ENCODE peak calls at places on chromosomes 1 and 21, in four cellular contexts. V is stomach, E is endothelial cell of umbilical vein, N is spleen. C is an unnamed sample.

GRCh38 chr1:156146749-156147405 is 6.5 kb upstream of the SEMA4A start:
- DNase-seq in V (peak; percentile 71), N (peak; percentile 83), E (peak; percentile 60), C (no peak)

GRCh38 chr1:47189844-47190562 is at the start of gene PDZK1IP1:
- DNase-seq in V (peak; percentile 96), E (peak; percentile 56), N (peak; percentile 69), C (peak; percentile 94)

GRCh38 chr1:10185759-10186158 is 24.6 kb upstream of the KIF1B start:
- DNase-seq in V (no peak), N (no peak), E (no peak), C (no peak)

GRCh38 chr1:216739771-216740170 is 16.5 kb upstream of the ESRRG start:
- DNase-seq in V (no peak), E (no peak), N (no peak), C (no peak)

GRCh38 chr21:45838636-45839035 is 142.9 kb upstream of the COL6A1 start:
- DNase-seq in V (no peak), N (no peak), E (no peak), C (no peak)

GRCh38 chr1:18032475-18032874 is 75.1 kb upstream of the IGSF21 start:
- DNase-seq in N (no peak), E (no peak), V (no peak), C (no peak)

GRCh38 chr1:229027622-229028182 is 243.2 kb upstream of the RAB4A start:
- DNase-seq in N (no peak), V (no peak), E (peak; percentile 75), C (no peak)

GRCh38 chr1:227245613-227246320 is 72.5 kb downstream of the CDC42BPA start:
- DNase-seq in E (no peak), N (no peak), V (no peak), C (no peak)

GRCh38 chr1:175013445-175013844 is 9.8 kb downstream of the MRPS14 start:
- DNase-seq in V (no peak), N (no peak), E (no peak), C (no peak)

GRCh38 chr1:226737819-226738420 is 1.2 kb downstream of the ITPKB start:
- DNase-seq in V (peak; percentile 54), E (peak; percentile 59), N (peak; percentile 91), C (peak; percentile 58)

GRCh38 chr1:110152133-110152785 is 2.0 kb downstream of the SLC6A17 start:
- DNase-seq in N (peak; percentile 56), V (no peak), E (no peak), C (no peak)

GRCh38 chr1:202281316-202282016 is 60.3 kb downstream of the UBE2T start:
- DNase-seq in E (peak; percentile 63), V (no peak), N (peak; percentile 56), C (no peak)

GRCh38 chr1:116910379-116911165 is 856 bp downstream of the PTGFRN start:
- DNase-seq in N (peak; percentile 84), V (peak; percentile 61), E (peak; percentile 41), C (peak; percentile 40)

GRCh38 chr1:231093158-231093922 is 53.3 kb upstream of the FAM89A start:
- DNase-seq in V (no peak), E (peak; percentile 62), N (no peak), C (no peak)

GRCh38 chr1:2382621-2383361 is 8.6 kb downstream of the MORN1 start:
- DNase-seq in E (peak; percentile 29), N (peak; percentile 81), V (no peak), C (no peak)

GRCh38 chr1:214454619-214455396 is 96.6 kb downstream of the PTPN14 start:
- DNase-seq in E (peak; percentile 87), N (no peak), V (no peak), C (no peak)

GRCh38 chr1:99327357-99327756 is 63.1 kb downstream of the PLPPR4 start:
- DNase-seq in V (no peak), N (no peak), E (no peak), C (no peak)

GRCh38 chr1:202131956-202132821 is 9.5 kb downstream of the GPR37L1 start:
- DNase-seq in V (peak; percentile 46), N (no peak), E (no peak), C (peak; percentile 83)

GRCh38 chr1:175373786-175374623 is 181.4 kb upstream of the KIAA0040 start:
- DNase-seq in N (no peak), V (no peak), E (peak; percentile 38), C (no peak)

GRCh38 chr1:36083219-36083618 is 675 bp upstream of the TEKT2 start:
- DNase-seq in E (no peak), N (peak; percentile 29), V (no peak), C (no peak)

GRCh38 chr1:241770115-241770514 is 77.9 kb upstream of the EXO1 start:
- DNase-seq in V (no peak), E (no peak), N (no peak), C (no peak)

DNA sequence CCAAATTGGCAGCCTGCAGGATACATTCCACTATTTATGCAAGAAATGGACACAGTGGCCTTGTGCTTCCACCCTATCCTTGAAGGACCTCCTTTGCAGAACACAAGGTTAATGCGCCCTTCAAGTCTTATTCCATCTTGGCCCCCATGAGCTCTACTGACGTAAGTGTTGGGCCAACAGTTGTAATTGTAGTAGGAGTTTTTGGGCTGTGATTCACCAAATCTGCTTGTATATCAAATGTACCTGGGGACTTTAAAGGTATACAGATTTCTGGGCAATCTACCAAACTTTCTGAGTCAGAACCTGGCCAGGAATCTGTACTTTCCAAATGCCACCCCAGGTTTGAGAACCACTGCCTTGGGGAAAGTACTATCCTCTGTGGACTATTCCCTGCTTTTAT is 100.9 kb upstream of the MARK1 start:
- DNase-seq in N (no peak), E (no peak), V (no peak), C (peak; percentile 24)
- TF ChIP-seq POLR2AphosphoS5 in N (no peak), E (no peak), V (peak; percentile 55), C (no peak)

GRCh38 chr1:59698386-59698785 is 116.4 kb upstream of the HOOK1 start:
- DNase-seq in V (no peak), N (no peak), E (no peak), C (no peak)
- H3K4me3 ChIP-seq in V (no peak overlapping the region), N (no peak overlapping the region), E (no peak overlapping the region), C (no peak overlapping the region)

DNA sequence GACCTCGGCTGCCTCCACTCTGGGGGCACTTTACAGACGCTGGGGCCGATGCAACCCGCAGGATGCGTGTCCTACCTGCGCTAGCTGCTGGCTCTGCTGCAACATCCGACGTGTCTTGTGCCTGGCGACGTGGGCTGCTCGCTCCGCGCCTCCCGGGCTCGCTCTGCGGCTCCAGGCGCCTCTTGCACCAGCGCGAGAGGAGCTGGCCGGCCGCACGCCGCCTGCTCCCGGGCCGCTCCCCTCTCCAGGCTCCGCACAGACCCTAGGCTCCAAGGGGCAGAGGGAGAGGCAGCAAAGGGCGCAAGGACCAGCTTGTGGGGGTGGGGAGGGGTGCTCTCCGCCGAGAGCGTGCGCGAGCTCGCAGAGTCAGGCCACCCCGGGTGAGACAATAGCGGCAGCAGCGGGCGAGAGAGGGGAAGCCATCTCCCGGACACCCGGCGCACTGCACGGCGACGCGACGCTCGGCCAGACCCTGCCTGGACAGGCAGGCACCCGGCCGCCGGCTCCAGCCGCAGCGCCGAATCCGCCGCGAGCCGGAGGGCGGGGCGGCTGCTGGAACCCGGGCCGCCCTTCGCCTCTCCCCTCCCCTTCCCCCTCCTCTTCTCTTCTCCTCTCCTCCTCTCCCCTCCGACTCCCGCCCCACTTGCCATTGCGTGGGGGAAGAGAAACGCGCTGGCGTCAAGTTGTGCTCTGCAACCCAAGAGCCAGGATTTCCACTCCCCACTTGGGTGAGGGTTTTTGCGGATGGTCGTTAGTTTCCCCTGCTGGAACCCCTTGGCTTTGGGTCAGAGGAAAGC is at the start of gene PIK3C2B:
- DNase-seq in V (peak; percentile 84), N (peak; percentile 95), E (peak; percentile 88), C (peak; percentile 79)
- TF ChIP-seq POLR2AphosphoS5 in V (peak; percentile 4), N (peak; percentile 89), E (peak; percentile 78), C (no peak)

GRCh38 chr1:240100351-240100750 is 8.7 kb downstream of the FMN2 start:
- DNase-seq in N (no peak), V (no peak), E (no peak), C (no peak)
- H3K4me3 ChIP-seq in N (no peak overlapping the region), V (no peak overlapping the region), E (no peak overlapping the region), C (no peak overlapping the region)

DNA sequence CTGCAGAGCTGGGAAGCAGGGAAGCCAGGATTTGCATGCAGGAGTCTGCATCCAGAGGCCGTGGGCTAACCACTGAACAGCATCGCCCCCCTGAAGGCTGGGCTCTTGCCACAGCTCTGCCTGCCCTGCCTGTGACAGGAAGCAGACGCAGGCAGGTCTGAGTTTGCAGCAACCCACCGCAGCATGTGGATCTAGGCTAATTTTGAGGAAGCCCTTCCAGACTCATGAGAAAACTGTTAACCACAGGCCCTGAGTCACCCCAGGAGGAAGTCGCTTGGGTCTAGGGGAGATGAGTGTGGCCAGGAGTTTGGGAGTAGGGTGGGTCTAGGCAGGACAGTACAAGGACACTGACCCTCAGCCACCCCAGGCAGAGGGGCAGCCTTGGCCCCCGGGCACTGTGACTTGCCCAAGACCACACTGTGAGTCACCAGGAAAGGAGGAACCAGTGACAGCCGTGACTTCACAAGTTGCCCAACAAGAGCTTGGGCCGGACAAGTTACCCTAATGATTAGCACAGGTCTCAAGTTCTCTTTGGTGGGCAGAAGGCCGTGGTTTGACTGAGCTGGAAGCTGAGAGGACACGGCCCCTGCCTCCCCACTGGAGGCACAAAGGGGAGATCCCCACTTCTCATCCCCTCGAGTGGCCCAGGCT is 904 bp downstream of the LAPTM5 start:
- DNase-seq in V (peak; percentile 58), E (peak; percentile 49), N (peak; percentile 94), C (peak; percentile 37)
- TF ChIP-seq POLR2AphosphoS5 in V (no peak), E (no peak), N (peak; percentile 94), C (peak; percentile 13)

GRCh38 chr1:59143824-59144223 is 153.1 kb upstream of the FGGY start:
- DNase-seq in N (no peak), V (no peak), E (peak; percentile 63), C (no peak)
- H3K4me3 ChIP-seq in N (no peak overlapping the region), V (no peak overlapping the region), E (no peak overlapping the region), C (no peak overlapping the region)

GRCh38 chr1:39407889-39408640 is 83.4 kb upstream of the BMP8A start:
- DNase-seq in E (no peak), N (no peak), V (no peak), C (no peak)
- TF ChIP-seq POLR2AphosphoS5 in E (no peak), N (no peak), V (no peak), C (no peak)

DNA sequence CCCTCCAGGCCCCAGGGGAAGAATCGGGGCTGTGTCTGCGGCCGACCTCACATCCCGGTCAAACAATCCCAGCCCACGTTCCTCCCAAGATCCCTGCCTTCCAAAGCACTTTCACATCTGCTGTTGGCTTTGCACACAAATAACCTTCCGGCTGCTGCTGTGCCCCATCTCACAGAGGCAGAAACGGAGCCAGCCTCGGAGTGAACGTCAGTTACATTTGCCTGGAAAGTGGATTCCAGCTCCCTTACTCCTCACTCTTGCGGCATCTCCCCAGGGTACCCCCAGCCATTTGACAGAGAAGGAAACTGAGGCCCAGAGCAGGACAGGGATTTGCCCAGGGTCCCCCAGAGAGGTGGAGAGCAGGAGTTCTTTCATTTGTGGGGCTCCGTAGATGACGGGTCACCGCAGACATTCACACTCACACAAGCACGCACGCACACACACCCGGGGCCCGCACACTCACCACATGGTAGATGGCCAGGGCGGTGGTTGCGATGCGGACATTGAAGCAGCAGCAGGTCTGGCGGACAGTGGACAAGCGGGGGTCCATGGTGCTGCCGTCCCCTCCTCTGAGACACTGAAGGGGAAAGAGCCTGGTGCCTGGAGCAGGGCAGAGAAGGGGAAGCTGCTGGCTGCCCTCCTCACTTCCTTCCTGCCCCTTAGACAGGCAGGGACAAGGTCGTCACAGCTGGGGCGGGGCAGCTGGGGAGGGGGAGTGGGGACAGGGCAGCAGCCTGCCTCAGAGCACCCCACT is at the start of gene LAPTM5:
- DNase-seq in V (peak; percentile 48), E (peak; percentile 48), N (peak; percentile 98), C (no peak)
- H3K4me3 ChIP-seq in V (peak within 1 kb of the TSS; percentile 23), E (peak within 1 kb of the TSS; percentile 77), N (peak within 1 kb of the TSS; percentile 61), C (peak within 1 kb of the TSS; percentile 44)

C was measured in breast epithelium.